ENCODE peak calls at places on chromosomes 12 and 14, in four cellular contexts. L, J, R and E are unnamed samples.

GRCh38 chr12:42483534-42483857 is 106.0 kb downstream of the PRICKLE1 start:
- DNase-seq in L (no peak), J (peak; percentile 11), R (no peak), E (peak; percentile 3)

GRCh38 chr14:33568935-33569579 is 381.8 kb downstream of the EGLN3 start:
- DNase-seq in L (no peak), J (no peak), R (no peak), E (no peak)

GRCh38 chr12:7162691-7163114 is 26.8 kb upstream of the PEX5 start:
- DNase-seq in L (no peak), J (peak; percentile 24), R (no peak), E (peak; percentile 19)

GRCh38 chr12:91109148-91109564 is 2.1 kb downstream of the LUM start:
- DNase-seq in L (peak; percentile 44), J (peak; percentile 27), R (no peak), E (peak; percentile 20)

GRCh38 chr12:132352896-132353800 is 23.8 kb upstream of the GALNT9 start:
- DNase-seq in L (no peak), J (no peak), R (no peak), E (no peak)

GRCh38 chr12:126582231-126582630 is 1517.0 kb downstream of the AACS start:
- DNase-seq in L (no peak), J (no peak), R (no peak), E (no peak)

GRCh38 chr12:2145433-2145832 is 92.6 kb downstream of the CACNA1C start:
- DNase-seq in L (no peak), J (no peak), R (no peak), E (no peak)

GRCh38 chr14:24411468-24412454 is 13.0 kb downstream of the NYNRIN start:
- DNase-seq in L (no peak), J (no peak), R (peak; percentile 53), E (peak; percentile 33)

GRCh38 chr12:113070117-113070906 is 13.8 kb downstream of the DTX1 start:
- DNase-seq in L (no peak), J (no peak), R (no peak), E (no peak)

GRCh38 chr14:71060795-71061455 is 153.7 kb downstream of the PCNX1 start:
- DNase-seq in L (no peak), J (no peak), R (no peak), E (no peak)

GRCh38 chr12:47231456-47231855 is 151.7 kb upstream of the AMIGO2 start:
- DNase-seq in L (no peak), J (no peak), R (no peak), E (no peak)

GRCh38 chr12:19301223-19301622 is 138.1 kb upstream of the AEBP2 start:
- DNase-seq in L (no peak), J (no peak), R (no peak), E (no peak)

GRCh38 chr12:65952737-65953209 is 128.5 kb downstream of the HMGA2 start:
- DNase-seq in L (no peak), J (no peak), R (no peak), E (no peak)